ENCODE peak calls at places on chromosomes 5 and 9, in eight cellular contexts. F is MM.1S; C is GM13976; W is transverse colon; H is fibroblast of pulmonary artery; J is heart left ventricle; O is CD8-positive, alpha-beta T cell; M is AG09309. V is an unnamed sample.

GRCh38 chr5:145762833-145763232 is 72.3 kb downstream of the PRELID2 start:
- DNase-seq in F (no peak), C (no peak), W (no peak), H (no peak), J (no peak), O (no peak), M (no peak), V (no peak)

GRCh38 chr5:8333977-8334376 is 465.0 kb downstream of the MTRR start:
- DNase-seq in F (no peak), C (no peak), W (no peak), H (no peak), J (no peak), O (no peak), M (no peak), V (no peak)

GRCh38 chr9:114271556-114272510 is 51.1 kb upstream of the ORM1 start:
- DNase-seq in F (peak), C (peak), W (peak), H (peak), J (peak), O (no peak), M (no peak), V (no peak)

GRCh38 chr5:149141957-149142851 is 911 bp downstream of the ABLIM3 start:
- DNase-seq in F (no peak), C (no peak), W (no peak), H (peak), J (no peak), O (no peak), M (no peak), V (no peak)

GRCh38 chr9:89674667-89675402 is 70.0 kb downstream of the GADD45G start:
- DNase-seq in F (no peak), C (no peak), W (peak), H (no peak), J (no peak), O (no peak), M (no peak), V (no peak)

GRCh38 chr5:67792891-67793290 is 422.7 kb upstream of the PIK3R1 start:
- DNase-seq in F (no peak), C (no peak), W (no peak), H (no peak), J (peak), O (no peak), M (no peak), V (no peak)

GRCh38 chr9:84781431-84781830 is 111.9 kb downstream of the NTRK2 start:
- DNase-seq in F (peak), C (peak), W (no peak), H (peak), J (no peak), O (no peak), M (no peak), V (no peak)

GRCh38 chr5:84862132-84862531 is 477.5 kb upstream of the EDIL3 start:
- DNase-seq in F (no peak), C (no peak), W (no peak), H (no peak), J (no peak), O (no peak), M (no peak), V (no peak)

GRCh38 chr5:172887735-172888134 is 53.7 kb downstream of the ERGIC1 start:
- DNase-seq in F (no peak), C (no peak), W (peak), H (peak), J (peak), O (no peak), M (no peak), V (no peak)

GRCh38 chr9:112348257-112348992 is 15.0 kb upstream of the PTBP3 start:
- DNase-seq in F (peak), C (peak), W (peak), H (peak), J (peak), O (peak), M (no peak), V (peak)

GRCh38 chr9:134458111-134458845 is 132.0 kb downstream of the RXRA start:
- DNase-seq in F (no peak), C (no peak), W (no peak), H (peak), J (peak), O (no peak), M (no peak), V (no peak)

GRCh38 chr9:87340391-87340790 is 157.3 kb upstream of the DAPK1 start:
- DNase-seq in F (no peak), C (no peak), W (no peak), H (no peak), J (no peak), O (no peak), M (no peak), V (no peak)

GRCh38 chr9:126615251-126615790 is 1.6 kb downstream of the LMX1B start:
- DNase-seq in F (no peak), C (no peak), W (peak), H (peak), J (no peak), O (peak), M (no peak), V (no peak)

GRCh38 chr5:144237851-144238250 is 67.2 kb downstream of the KCTD16 start:
- DNase-seq in F (peak), C (no peak), W (no peak), H (peak), J (no peak), O (no peak), M (peak), V (no peak)

GRCh38 chr5:91151947-91152346 is 231.2 kb downstream of the ARRDC3 start:
- DNase-seq in F (no peak), C (no peak), W (peak), H (peak), J (no peak), O (no peak), M (peak), V (no peak)

GRCh38 chr9:91775011-91775707 is 174.9 kb downstream of the ROR2 start:
- DNase-seq in F (peak), C (peak), W (peak), H (peak), J (peak), O (peak), M (no peak), V (peak)

GRCh38 chr5:158881076-158881880 is 218.4 kb downstream of the EBF1 start:
- DNase-seq in F (no peak), C (no peak), W (no peak), H (no peak), J (no peak), O (no peak), M (no peak), V (no peak)

GRCh38 chr9:82726404-82727276 is 336.3 kb downstream of the RASEF start:
- DNase-seq in F (no peak), C (no peak), W (no peak), H (no peak), J (no peak), O (no peak), M (no peak), V (no peak)

GRCh38 chr9:82729991-82730390 is 333.0 kb downstream of the RASEF start:
- DNase-seq in F (no peak), C (no peak), W (no peak), H (no peak), J (no peak), O (no peak), M (no peak), V (no peak)

GRCh38 chr9:82729141-82729540 is 333.8 kb downstream of the RASEF start:
- DNase-seq in F (no peak), C (no peak), W (no peak), H (no peak), J (no peak), O (no peak), M (no peak), V (no peak)
- TF ChIP-seq CTCF in F (no peak), C (no peak), W (no peak), H (no peak), J (no peak), O (no peak), M (no peak), V (no peak)

GRCh38 chr9:127707766-127708165 is 978 bp downstream of the CFAP157 start:
- DNase-seq in F (peak), C (no peak), W (peak), H (no peak), J (no peak), O (peak), M (no peak), V (no peak)
- TF ChIP-seq CTCF in F (peak), C (no peak), W (no peak), H (no peak), J (no peak), O (peak), M (no peak), V (no peak)

DNA sequence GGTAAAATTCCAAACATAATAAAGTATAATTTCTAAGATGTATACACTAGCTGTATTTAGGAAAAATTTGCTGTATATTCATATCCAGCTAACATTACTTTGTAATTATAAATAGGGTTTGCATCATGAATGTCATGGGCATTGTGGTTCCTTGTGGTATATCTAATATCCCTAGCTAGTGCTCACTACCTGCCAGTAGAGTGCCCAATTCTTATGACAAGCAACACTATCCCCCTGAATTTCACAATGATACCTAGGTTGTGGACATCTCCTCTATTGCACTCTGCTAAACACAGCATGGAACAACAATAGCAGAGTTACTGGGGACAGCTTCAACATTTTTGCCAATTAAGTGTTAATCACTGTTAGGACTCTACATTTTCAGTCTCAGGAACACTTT is 1656.5 kb downstream of the EFNA5 start:
- DNase-seq in F (no peak), C (no peak), W (no peak), H (no peak), J (no peak), O (no peak), M (no peak), V (no peak)
- TF ChIP-seq CTCF in F (no peak), C (no peak), W (no peak), H (no peak), J (no peak), O (no peak), M (no peak), V (no peak)

DNA sequence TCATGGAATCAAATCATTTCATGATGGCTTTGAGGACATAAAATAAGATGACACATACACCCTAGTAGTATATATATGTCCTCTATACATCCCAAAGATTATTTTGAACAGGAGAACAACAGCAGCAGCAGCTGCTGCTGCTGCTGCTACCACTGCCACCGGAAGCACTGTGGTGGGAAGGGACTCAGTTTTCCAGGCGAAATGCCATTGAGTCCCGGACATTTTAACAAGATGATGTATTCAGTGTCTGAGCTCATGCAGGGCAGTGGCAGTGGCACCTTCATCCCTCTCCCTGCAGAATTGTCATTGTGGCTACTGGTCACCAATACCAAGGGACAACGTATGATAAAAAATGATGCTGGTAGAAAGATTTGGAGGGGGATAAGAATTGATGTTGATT is 151.3 kb downstream of the CHSY3 start:
- DNase-seq in F (no peak), C (no peak), W (no peak), H (no peak), J (no peak), O (no peak), M (no peak), V (no peak)
- TF ChIP-seq CTCF in F (no peak), C (no peak), W (no peak), H (no peak), J (no peak), O (no peak), M (no peak), V (no peak)

GRCh38 chr5:125412051-125412560 is 665.7 kb upstream of the ZNF608 start:
- DNase-seq in F (peak), C (peak), W (peak), H (peak), J (no peak), O (no peak), M (no peak), V (no peak)

GRCh38 chr5:125411163-125412050 is 665.0 kb upstream of the ZNF608 start:
- DNase-seq in F (peak), C (peak), W (peak), H (peak), J (no peak), O (no peak), M (no peak), V (no peak)

GRCh38 chr5:125413861-125414260 is 667.4 kb upstream of the ZNF608 start:
- DNase-seq in F (no peak), C (no peak), W (no peak), H (no peak), J (no peak), O (no peak), M (no peak), V (no peak)

GRCh38 chr5:125410501-125411162 is 664.2 kb upstream of the ZNF608 start:
- DNase-seq in F (no peak), C (no peak), W (no peak), H (peak), J (no peak), O (no peak), M (peak), V (no peak)

GRCh38 chr5:125412561-125413535 is 666.4 kb upstream of the ZNF608 start:
- DNase-seq in F (no peak), C (peak), W (peak), H (peak), J (peak), O (no peak), M (peak), V (peak)
- TF ChIP-seq CTCF in F (no peak), C (no peak), W (peak), H (peak), J (peak), O (no peak), M (peak), V (no peak)